ENCODE peak calls at places on chromosomes 5 and 9, in seven cellular contexts. One of them, this sample, is unnamed.

GRCh38 chr5:107666051-107666655 is 4.6 kb downstream of the EFNA5 start:
- DNase-seq in naive B cell: no peak
- DNase-seq in stimulated activated CD4-positive, alpha-beta T cell treated with anti-CD3 and anti-CD28 coated beads, Interleukin-4, amount 100 ng/mL, for 1 hour: no peak
- DNase-seq in dermis blood vessel endothelial cell: no peak
- DNase-seq in upper lobe of right lung: no peak
- DNase-seq in adipocyte: peak; percentile 22
- DNase-seq in fibroblast of mammary gland: no peak
- DNase-seq in this sample: no peak

GRCh38 chr5:10489810-10490426 is 48.2 kb downstream of the ROPN1L start:
- DNase-seq in naive B cell: peak; percentile 40
- DNase-seq in stimulated activated CD4-positive, alpha-beta T cell treated with anti-CD3 and anti-CD28 coated beads, Interleukin-4, amount 100 ng/mL, for 1 hour: no peak
- DNase-seq in dermis blood vessel endothelial cell: peak; percentile 55
- DNase-seq in upper lobe of right lung: no peak
- DNase-seq in adipocyte: no peak
- DNase-seq in fibroblast of mammary gland: peak; percentile 47
- DNase-seq in this sample: no peak

GRCh38 chr5:69234457-69235268 is at the start of gene CDK7:
- DNase-seq in naive B cell: peak; percentile 90
- DNase-seq in stimulated activated CD4-positive, alpha-beta T cell treated with anti-CD3 and anti-CD28 coated beads, Interleukin-4, amount 100 ng/mL, for 1 hour: peak; percentile 91
- DNase-seq in dermis blood vessel endothelial cell: peak; percentile 93
- DNase-seq in upper lobe of right lung: peak; percentile 98
- DNase-seq in adipocyte: peak; percentile 98
- DNase-seq in fibroblast of mammary gland: peak; percentile 88
- DNase-seq in this sample: peak; percentile 99

GRCh38 chr9:97758334-97758916 is 61.3 kb upstream of the XPA start:
- DNase-seq in naive B cell: no peak
- DNase-seq in stimulated activated CD4-positive, alpha-beta T cell treated with anti-CD3 and anti-CD28 coated beads, Interleukin-4, amount 100 ng/mL, for 1 hour: no peak
- DNase-seq in dermis blood vessel endothelial cell: no peak
- DNase-seq in upper lobe of right lung: no peak
- DNase-seq in adipocyte: no peak
- DNase-seq in fibroblast of mammary gland: no peak
- DNase-seq in this sample: no peak

GRCh38 chr5:54825005-54825404 is 160.4 kb downstream of the ESM1 start:
- DNase-seq in naive B cell: no peak
- DNase-seq in stimulated activated CD4-positive, alpha-beta T cell treated with anti-CD3 and anti-CD28 coated beads, Interleukin-4, amount 100 ng/mL, for 1 hour: no peak
- DNase-seq in dermis blood vessel endothelial cell: no peak
- DNase-seq in upper lobe of right lung: no peak
- DNase-seq in adipocyte: peak; percentile 69
- DNase-seq in fibroblast of mammary gland: peak; percentile 65
- DNase-seq in this sample: no peak

GRCh38 chr9:86500667-86501435 is 146.6 kb upstream of the TUT7 start:
- DNase-seq in naive B cell: no peak
- DNase-seq in stimulated activated CD4-positive, alpha-beta T cell treated with anti-CD3 and anti-CD28 coated beads, Interleukin-4, amount 100 ng/mL, for 1 hour: no peak
- DNase-seq in dermis blood vessel endothelial cell: no peak
- DNase-seq in upper lobe of right lung: no peak
- DNase-seq in adipocyte: peak; percentile 90
- DNase-seq in fibroblast of mammary gland: peak; percentile 95
- DNase-seq in this sample: no peak

GRCh38 chr5:321726-322251 is 275 bp downstream of the AHRR start:
- DNase-seq in naive B cell: no peak
- DNase-seq in stimulated activated CD4-positive, alpha-beta T cell treated with anti-CD3 and anti-CD28 coated beads, Interleukin-4, amount 100 ng/mL, for 1 hour: no peak
- DNase-seq in dermis blood vessel endothelial cell: peak; percentile 18
- DNase-seq in upper lobe of right lung: peak; percentile 65
- DNase-seq in adipocyte: peak; percentile 48
- DNase-seq in fibroblast of mammary gland: no peak
- DNase-seq in this sample: no peak

GRCh38 chr5:160166973-160167622 is 47.8 kb upstream of the PWWP2A start:
- DNase-seq in naive B cell: no peak
- DNase-seq in stimulated activated CD4-positive, alpha-beta T cell treated with anti-CD3 and anti-CD28 coated beads, Interleukin-4, amount 100 ng/mL, for 1 hour: no peak
- DNase-seq in dermis blood vessel endothelial cell: no peak
- DNase-seq in upper lobe of right lung: no peak
- DNase-seq in adipocyte: no peak
- DNase-seq in fibroblast of mammary gland: no peak
- DNase-seq in this sample: no peak

GRCh38 chr9:110109331-110110110 is 98.4 kb downstream of the C9orf152 start:
- DNase-seq in naive B cell: no peak
- DNase-seq in stimulated activated CD4-positive, alpha-beta T cell treated with anti-CD3 and anti-CD28 coated beads, Interleukin-4, amount 100 ng/mL, for 1 hour: no peak
- DNase-seq in dermis blood vessel endothelial cell: no peak
- DNase-seq in upper lobe of right lung: no peak
- DNase-seq in adipocyte: no peak
- DNase-seq in fibroblast of mammary gland: no peak
- DNase-seq in this sample: peak; percentile 42

GRCh38 chr5:109329296-109330252 is 80.2 kb downstream of the PJA2 start:
- DNase-seq in naive B cell: no peak
- DNase-seq in stimulated activated CD4-positive, alpha-beta T cell treated with anti-CD3 and anti-CD28 coated beads, Interleukin-4, amount 100 ng/mL, for 1 hour: no peak
- DNase-seq in dermis blood vessel endothelial cell: peak; percentile 54
- DNase-seq in upper lobe of right lung: no peak
- DNase-seq in adipocyte: peak; percentile 66
- DNase-seq in fibroblast of mammary gland: peak; percentile 91
- DNase-seq in this sample: no peak

GRCh38 chr5:10578869-10579268 is 15.0 kb downstream of the ANKRD33B start:
- DNase-seq in naive B cell: peak; percentile 83
- DNase-seq in stimulated activated CD4-positive, alpha-beta T cell treated with anti-CD3 and anti-CD28 coated beads, Interleukin-4, amount 100 ng/mL, for 1 hour: no peak
- DNase-seq in dermis blood vessel endothelial cell: no peak
- DNase-seq in upper lobe of right lung: no peak
- DNase-seq in adipocyte: no peak
- DNase-seq in fibroblast of mammary gland: no peak
- DNase-seq in this sample: no peak

GRCh38 chr9:119500072-119500771 is 131.0 kb upstream of the BRINP1 start:
- DNase-seq in naive B cell: no peak
- DNase-seq in stimulated activated CD4-positive, alpha-beta T cell treated with anti-CD3 and anti-CD28 coated beads, Interleukin-4, amount 100 ng/mL, for 1 hour: no peak
- DNase-seq in dermis blood vessel endothelial cell: no peak
- DNase-seq in upper lobe of right lung: no peak
- DNase-seq in adipocyte: no peak
- DNase-seq in fibroblast of mammary gland: no peak
- DNase-seq in this sample: no peak

GRCh38 chr5:142697846-142698245 is 12.0 kb upstream of the FGF1 start:
- DNase-seq in naive B cell: no peak
- DNase-seq in stimulated activated CD4-positive, alpha-beta T cell treated with anti-CD3 and anti-CD28 coated beads, Interleukin-4, amount 100 ng/mL, for 1 hour: no peak
- DNase-seq in dermis blood vessel endothelial cell: peak; percentile 32
- DNase-seq in upper lobe of right lung: no peak
- DNase-seq in adipocyte: peak; percentile 44
- DNase-seq in fibroblast of mammary gland: peak; percentile 64
- DNase-seq in this sample: no peak

GRCh38 chr9:135030711-135031245 is 56.7 kb upstream of the OLFM1 start:
- DNase-seq in naive B cell: no peak
- DNase-seq in stimulated activated CD4-positive, alpha-beta T cell treated with anti-CD3 and anti-CD28 coated beads, Interleukin-4, amount 100 ng/mL, for 1 hour: no peak
- DNase-seq in dermis blood vessel endothelial cell: no peak
- DNase-seq in upper lobe of right lung: peak; percentile 19
- DNase-seq in adipocyte: no peak
- DNase-seq in fibroblast of mammary gland: no peak
- DNase-seq in this sample: no peak

GRCh38 chr5:3258050-3258449 is 337.6 kb upstream of the IRX1 start:
- DNase-seq in naive B cell: no peak
- DNase-seq in stimulated activated CD4-positive, alpha-beta T cell treated with anti-CD3 and anti-CD28 coated beads, Interleukin-4, amount 100 ng/mL, for 1 hour: no peak
- DNase-seq in dermis blood vessel endothelial cell: no peak
- DNase-seq in upper lobe of right lung: no peak
- DNase-seq in adipocyte: no peak
- DNase-seq in fibroblast of mammary gland: no peak
- DNase-seq in this sample: no peak

GRCh38 chr9:99140685-99141314 is 35.9 kb downstream of the TGFBR1 start:
- DNase-seq in naive B cell: peak; percentile 53
- DNase-seq in stimulated activated CD4-positive, alpha-beta T cell treated with anti-CD3 and anti-CD28 coated beads, Interleukin-4, amount 100 ng/mL, for 1 hour: peak; percentile 36
- DNase-seq in dermis blood vessel endothelial cell: peak; percentile 76
- DNase-seq in upper lobe of right lung: no peak
- DNase-seq in adipocyte: peak; percentile 82
- DNase-seq in fibroblast of mammary gland: peak; percentile 70
- DNase-seq in this sample: peak; percentile 57

GRCh38 chr5:67693956-67694564 is 497.5 kb upstream of the CD180 start:
- DNase-seq in naive B cell: no peak
- DNase-seq in stimulated activated CD4-positive, alpha-beta T cell treated with anti-CD3 and anti-CD28 coated beads, Interleukin-4, amount 100 ng/mL, for 1 hour: no peak
- DNase-seq in dermis blood vessel endothelial cell: no peak
- DNase-seq in upper lobe of right lung: peak; percentile 68
- DNase-seq in adipocyte: peak; percentile 39
- DNase-seq in fibroblast of mammary gland: peak; percentile 89
- DNase-seq in this sample: no peak

GRCh38 chr5:132704875-132705274 is 31.1 kb downstream of the IL4 start:
- DNase-seq in naive B cell: no peak
- DNase-seq in stimulated activated CD4-positive, alpha-beta T cell treated with anti-CD3 and anti-CD28 coated beads, Interleukin-4, amount 100 ng/mL, for 1 hour: no peak
- DNase-seq in dermis blood vessel endothelial cell: peak; percentile 54
- DNase-seq in upper lobe of right lung: no peak
- DNase-seq in adipocyte: peak; percentile 49
- DNase-seq in fibroblast of mammary gland: peak; percentile 51
- DNase-seq in this sample: no peak

GRCh38 chr9:89425921-89426388 is 72.0 kb downstream of the SEMA4D start:
- DNase-seq in naive B cell: no peak
- DNase-seq in stimulated activated CD4-positive, alpha-beta T cell treated with anti-CD3 and anti-CD28 coated beads, Interleukin-4, amount 100 ng/mL, for 1 hour: no peak
- DNase-seq in dermis blood vessel endothelial cell: no peak
- DNase-seq in upper lobe of right lung: no peak
- DNase-seq in adipocyte: no peak
- DNase-seq in fibroblast of mammary gland: no peak
- DNase-seq in this sample: no peak